ENCODE peak calls at places on chromosomes 4 and X, in seven cellular contexts. U is H9, Z is IMR-90, D is H1, I is mesenchymal stem cell, R is mesendoderm, T is trophoblast cell. B is an unnamed sample. For H3K4me1, the result is how much of the 10 kb centered on the place peaks cover.

GRCh38 chr4:85030156-85030555 is 63.7 kb upstream of the WDFY3 start:
- DNase-seq in U (no peak), Z (no peak), D (no peak), I (no peak), R (no peak), T (no peak), B (no peak)

GRCh38 chr4:57148831-57149230 is 38.6 kb upstream of the IGFBP7 start:
- DNase-seq in U (no peak), Z (peak), D (no peak), I (peak), R (no peak), T (no peak), B (no peak)

GRCh38 chrX:132532955-132533354 is 44.1 kb upstream of the MBNL3 start:
- DNase-seq in U (no peak), Z (peak), D (no peak), I (peak), R (no peak), T (no peak), B (no peak)

GRCh38 chr4:7778524-7779193 is 161.0 kb downstream of the AFAP1 start:
- DNase-seq in U (no peak), Z (peak), D (no peak), I (peak), R (no peak), T (no peak), B (no peak)

GRCh38 chr4:7398104-7398423 is 36.7 kb downstream of the PSAPL1 start:
- DNase-seq in U (no peak), Z (peak), D (no peak), I (peak), R (no peak), T (no peak), B (no peak)

GRCh38 chr4:88353324-88353723 is 25.3 kb upstream of the HERC6 start:
- DNase-seq in U (no peak), Z (no peak), D (no peak), I (no peak), R (peak), T (no peak), B (no peak)

GRCh38 chr4:183118141-183118540 is 19.1 kb downstream of the WWC2 start:
- DNase-seq in U (no peak), Z (no peak), D (no peak), I (no peak), R (no peak), T (no peak), B (no peak)

GRCh38 chrX:72408885-72409284 is 103.2 kb upstream of the CITED1 start:
- DNase-seq in U (no peak), Z (no peak), D (no peak), I (no peak), R (no peak), T (no peak), B (no peak)

GRCh38 chr4:22962186-22962786 is 269.5 kb downstream of the GBA3 start:
- DNase-seq in U (no peak), Z (peak), D (no peak), I (peak), R (peak), T (no peak), B (no peak)

GRCh38 chr4:89538886-89539285 is 231.3 kb upstream of the GPRIN3 start:
- DNase-seq in U (no peak), Z (peak), D (no peak), I (peak), R (no peak), T (no peak), B (no peak)

GRCh38 chr4:184960505-184960971 is 57.8 kb upstream of the HELT start:
- DNase-seq in U (peak), Z (no peak), D (no peak), I (no peak), R (no peak), T (no peak), B (no peak)

GRCh38 chrX:56764153-56764974 is 35.3 kb downstream of the NBDY start:
- DNase-seq in U (peak), Z (peak), D (no peak), I (peak), R (peak), T (peak), B (peak)

GRCh38 chr4:6695660-6696581 is 2.2 kb downstream of the S100P start:
- DNase-seq in U (no peak), Z (peak), D (no peak), I (peak), R (no peak), T (peak), B (no peak)

GRCh38 chr4:47122592-47123291 is 91.4 kb downstream of the GABRB1 start:
- DNase-seq in U (peak), Z (peak), D (peak), I (peak), R (peak), T (peak), B (peak)

GRCh38 chr4:99324978-99325377 is 3.8 kb upstream of the ADH1B start:
- DNase-seq in U (no peak), Z (peak), D (no peak), I (peak), R (no peak), T (no peak), B (no peak)

GRCh38 chrX:113391875-113392274 is 551.2 kb upstream of the AMOT start:
- DNase-seq in U (no peak), Z (no peak), D (no peak), I (no peak), R (no peak), T (no peak), B (no peak)

GRCh38 chrX:130174051-130174704 is 2.4 kb downstream of the RAB33A start:
- DNase-seq in U (no peak), Z (peak), D (no peak), I (peak), R (no peak), T (peak), B (no peak)

GRCh38 chr4:52661966-52662705 is 3.0 kb upstream of the USP46 start:
- DNase-seq in U (no peak), Z (no peak), D (no peak), I (peak), R (no peak), T (no peak), B (no peak)

GRCh38 chrX:10327651-10328050 is 170.9 kb downstream of the CLCN4 start:
- DNase-seq in U (peak), Z (peak), D (peak), I (peak), R (peak), T (no peak), B (peak)

GRCh38 chrX:48617542-48618340 is 20.4 kb downstream of the WDR13 start:
- DNase-seq in U (no peak), Z (no peak), D (no peak), I (no peak), R (peak), T (no peak), B (no peak)

GRCh38 chr4:5750052-5750950 is 39.3 kb downstream of the EVC start:
- DNase-seq in U (no peak), Z (peak), D (no peak), I (peak), R (no peak), T (no peak), B (no peak)

GRCh38 chr4:20249333-20249732 is 2.4 kb upstream of the SLIT2 start:
- DNase-seq in U (no peak), Z (peak), D (no peak), I (peak), R (peak), T (no peak), B (no peak)

GRCh38 chr4:169621754-169622481 is 1.5 kb downstream of the CLCN3 start:
- DNase-seq in U (no peak), Z (peak), D (no peak), I (peak), R (no peak), T (no peak), B (no peak)

GRCh38 chr4:80197132-80197573 is at the start of gene PRDM8:
- DNase-seq in U (no peak), Z (peak), D (no peak), I (peak), R (peak), T (no peak), B (no peak)

GRCh38 chr4:71065991-71066390 is 72.5 kb downstream of the DCK start:
- DNase-seq in U (no peak), Z (no peak), D (no peak), I (no peak), R (no peak), T (no peak), B (no peak)

GRCh38 chr4:30667919-30668318 is 52.2 kb upstream of the PCDH7 start:
- DNase-seq in U (no peak), Z (no peak), D (no peak), I (no peak), R (no peak), T (no peak), B (no peak)
- H3K4me1 ChIP-seq in U (under half), Z (under half), D (under half), I (under half), R (under half), T (under half), B (under half)

GRCh38 chrX:350148-350533 is 31.5 kb upstream of the GTPBP6 start:
- DNase-seq in U (no peak), Z (no peak), D (no peak), I (no peak), R (no peak), T (no peak), B (no peak)

GRCh38 chrX:351736-352135 is 33.1 kb upstream of the GTPBP6 start:
- DNase-seq in U (no peak), Z (no peak), D (no peak), I (no peak), R (no peak), T (no peak), B (no peak)

GRCh38 chrX:352181-352580 is 33.6 kb upstream of the GTPBP6 start:
- DNase-seq in U (no peak), Z (no peak), D (no peak), I (no peak), R (no peak), T (no peak), B (no peak)

GRCh38 chrX:349702-350101 is 31.1 kb upstream of the GTPBP6 start:
- DNase-seq in U (no peak), Z (no peak), D (no peak), I (no peak), R (no peak), T (no peak), B (no peak)

DNA sequence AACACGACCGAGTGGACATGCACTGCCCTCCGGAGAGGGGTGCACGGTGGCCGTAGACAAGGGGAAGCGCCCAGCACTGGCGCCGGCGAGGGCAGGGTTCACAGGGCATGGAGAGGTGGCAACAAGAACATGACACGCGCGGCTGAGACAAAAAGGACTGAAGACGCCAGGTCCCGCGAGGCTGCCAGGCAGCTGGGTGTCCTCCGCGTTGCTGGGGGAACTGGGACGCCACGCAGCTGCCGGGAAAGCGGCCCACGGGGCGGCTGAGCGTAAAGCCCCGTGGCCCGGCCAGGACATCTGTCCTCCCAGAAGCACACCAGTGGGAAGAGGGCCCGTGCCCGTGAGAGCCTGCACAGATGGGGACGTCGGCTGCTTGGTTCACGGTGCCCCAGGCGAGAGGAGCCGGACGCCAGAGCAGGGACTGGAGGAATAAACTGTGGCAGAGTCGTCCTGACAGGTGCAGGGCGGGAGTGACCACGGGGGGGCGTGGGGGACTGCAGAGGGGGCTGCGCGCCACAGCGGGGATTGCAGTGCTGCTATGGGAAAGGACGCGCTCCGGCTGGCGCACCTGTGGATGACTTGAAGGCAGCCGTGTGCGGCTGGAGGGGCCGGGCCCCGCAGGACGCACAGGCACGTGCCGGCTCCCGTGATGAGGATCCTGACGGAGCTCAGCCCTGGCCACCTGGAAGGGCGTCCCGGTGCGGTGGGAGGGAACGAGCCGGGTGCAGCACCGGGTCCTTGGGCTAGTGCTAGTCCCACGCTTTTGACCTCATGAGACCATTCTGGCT is 32.1 kb upstream of the GTPBP6 start:
- DNase-seq in U (no peak), Z (no peak), D (no peak), I (no peak), R (no peak), T (no peak), B (no peak)
- H3K23ac ChIP-seq in U (no peak), Z (no peak), D (no peak), I (no peak), R (no peak), T (no peak), B (peak)

GRCh38 chrX:19772306-19772705 is 115.1 kb downstream of the SH3KBP1 start:
- DNase-seq in U (no peak), Z (peak), D (no peak), I (peak), R (no peak), T (no peak), B (no peak)
- H3K4me1 ChIP-seq in U (under half), Z (under half), D (under half), I (under half), R (under half), T (under half), B (under half)

GRCh38 chr4:133058701-133059100 is 90.4 kb upstream of the PCDH10 start:
- DNase-seq in U (peak), Z (no peak), D (no peak), I (no peak), R (peak), T (no peak), B (peak)

GRCh38 chr4:133068083-133068482 is 81.0 kb upstream of the PCDH10 start:
- DNase-seq in U (no peak), Z (no peak), D (no peak), I (no peak), R (no peak), T (no peak), B (no peak)

GRCh38 chr4:133059117-133059516 is 90.0 kb upstream of the PCDH10 start:
- DNase-seq in U (no peak), Z (no peak), D (no peak), I (no peak), R (peak), T (no peak), B (no peak)

GRCh38 chr4:133062851-133063250 is 86.2 kb upstream of the PCDH10 start:
- DNase-seq in U (no peak), Z (no peak), D (no peak), I (no peak), R (no peak), T (no peak), B (no peak)
- H3K23ac ChIP-seq in U (no peak), Z (no peak), D (no peak), I (no peak), R (no peak), T (no peak), B (no peak)

DNA sequence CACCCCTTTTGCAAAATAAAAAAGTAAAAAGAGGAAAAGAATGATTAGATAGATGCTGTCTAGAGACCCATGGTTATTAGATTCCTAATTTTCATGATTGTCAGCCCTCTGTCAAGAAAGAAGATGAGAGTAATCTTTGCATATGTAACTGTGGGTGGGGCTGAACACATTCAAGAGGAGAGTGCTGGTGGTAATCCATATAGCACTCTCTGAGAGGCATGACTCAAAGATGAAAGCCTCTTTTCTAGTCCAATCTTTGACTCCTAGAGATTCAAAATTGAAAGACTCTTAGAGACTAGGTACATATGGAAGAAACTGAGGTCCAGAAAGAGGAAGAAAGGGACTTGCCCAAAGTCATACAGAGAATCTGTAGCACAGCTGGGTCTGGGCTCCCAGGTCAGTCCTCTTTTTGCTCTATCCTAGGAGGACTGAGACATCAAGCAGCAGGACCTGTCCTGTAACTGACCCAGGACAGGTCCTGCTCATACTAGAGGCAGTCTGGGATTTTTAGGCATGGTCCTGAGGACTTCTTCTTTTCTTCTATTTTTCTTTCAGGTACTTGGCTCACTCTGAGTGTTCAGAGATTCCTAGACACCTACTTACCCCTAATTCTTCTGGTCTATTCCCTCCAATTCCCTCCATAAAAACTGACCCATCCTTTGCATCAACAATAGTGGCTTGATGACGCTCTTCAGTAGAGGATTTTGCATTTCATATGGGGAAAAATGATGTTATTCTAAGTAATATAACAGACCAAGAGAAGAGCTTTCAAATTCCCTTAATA is 23.8 kb downstream of the VSIG4 start:
- DNase-seq in U (no peak), Z (no peak), D (no peak), I (no peak), R (no peak), T (no peak), B (no peak)
- H3K4me1 ChIP-seq in U (under half), Z (under half), D (under half), I (under half), R (under half), T (under half), B (under half)

GRCh38 chr4:113083346-113083745 is 33.9 kb downstream of the ANK2 start:
- DNase-seq in U (no peak), Z (no peak), D (no peak), I (no peak), R (peak), T (no peak), B (no peak)

GRCh38 chr4:113080624-113081023 is 31.2 kb downstream of the ANK2 start:
- DNase-seq in U (no peak), Z (no peak), D (no peak), I (no peak), R (no peak), T (no peak), B (no peak)

GRCh38 chr4:113077611-113078010 is 28.2 kb downstream of the ANK2 start:
- DNase-seq in U (no peak), Z (no peak), D (no peak), I (no peak), R (no peak), T (no peak), B (peak)

DNA sequence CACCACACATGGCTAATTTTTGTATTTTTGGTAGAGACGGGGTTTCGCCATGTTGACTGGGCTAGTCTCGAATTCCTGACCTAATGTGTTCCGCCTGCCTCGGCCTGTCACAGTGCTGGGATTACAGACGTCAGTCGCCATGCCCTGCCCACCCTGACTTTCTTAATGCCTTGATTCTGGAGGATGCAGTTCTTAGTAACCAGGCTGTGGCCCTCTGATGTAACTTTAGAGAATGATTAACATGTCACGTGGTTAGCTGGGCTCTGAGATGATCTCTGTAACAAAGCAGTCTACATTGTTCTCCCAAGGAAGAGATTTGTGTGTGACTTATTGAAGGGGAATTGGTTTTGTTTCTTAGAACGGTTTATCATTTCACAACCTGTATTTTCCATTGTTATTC is 30.6 kb downstream of the ANK2 start:
- DNase-seq in U (no peak), Z (peak), D (no peak), I (peak), R (peak), T (no peak), B (no peak)
- H3K23ac ChIP-seq in U (no peak), Z (no peak), D (no peak), I (no peak), R (no peak), T (no peak), B (no peak)

GRCh38 chr4:104905546-104905945 is 241.1 kb upstream of the TET2 start:
- DNase-seq in U (no peak), Z (no peak), D (no peak), I (no peak), R (no peak), T (no peak), B (no peak)

GRCh38 chr4:104907074-104907649 is 239.5 kb upstream of the TET2 start:
- DNase-seq in U (no peak), Z (no peak), D (no peak), I (no peak), R (peak), T (no peak), B (no peak)

GRCh38 chr4:104907991-104908390 is 238.7 kb upstream of the TET2 start:
- DNase-seq in U (no peak), Z (no peak), D (no peak), I (no peak), R (no peak), T (no peak), B (no peak)

GRCh38 chr4:104909376-104909775 is 237.3 kb upstream of the TET2 start:
- DNase-seq in U (no peak), Z (no peak), D (no peak), I (no peak), R (no peak), T (no peak), B (no peak)

DNA sequence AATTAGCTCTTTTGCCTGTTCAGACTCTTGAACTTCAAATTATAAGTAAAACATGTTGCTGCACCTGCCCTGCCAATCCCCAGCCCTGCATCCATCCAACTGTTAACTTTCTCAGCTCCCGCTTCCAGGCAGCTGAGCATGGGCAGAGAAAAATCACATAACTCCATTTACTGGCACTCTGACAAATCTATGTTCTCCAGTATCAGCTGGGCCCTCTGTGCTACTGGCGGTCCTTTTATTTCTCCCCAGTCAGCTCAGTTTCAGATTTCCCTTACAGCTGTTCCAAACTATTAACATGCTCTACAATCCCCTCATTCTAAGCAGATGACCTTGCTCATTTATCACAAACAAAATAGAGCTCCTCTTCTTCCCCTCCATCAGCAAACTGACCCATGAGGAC is 240.4 kb upstream of the TET2 start:
- DNase-seq in U (no peak), Z (no peak), D (no peak), I (no peak), R (no peak), T (no peak), B (no peak)
- H3K4me1 ChIP-seq in U (under half), Z (under half), D (under half), I (under half), R (under half), T (under half), B (under half)

GRCh38 chr4:172073590-172073989 is 260.4 kb downstream of the GALNTL6 start:
- DNase-seq in U (no peak), Z (no peak), D (no peak), I (no peak), R (peak), T (no peak), B (no peak)
- H3K23ac ChIP-seq in U (no peak), Z (no peak), D (no peak), I (no peak), R (no peak), T (no peak), B (no peak)

GRCh38 chr4:77802406-77802805 is 16.8 kb downstream of the CNOT6L start:
- DNase-seq in U (no peak), Z (no peak), D (no peak), I (no peak), R (no peak), T (no peak), B (no peak)

GRCh38 chr4:77800483-77801259 is 18.5 kb downstream of the CNOT6L start:
- DNase-seq in U (no peak), Z (peak), D (no peak), I (no peak), R (no peak), T (no peak), B (no peak)

GRCh38 chr4:77801260-77801608 is 17.9 kb downstream of the CNOT6L start:
- DNase-seq in U (no peak), Z (no peak), D (no peak), I (no peak), R (no peak), T (no peak), B (no peak)

GRCh38 chr4:77798385-77798784 is 20.8 kb downstream of the CNOT6L start:
- DNase-seq in U (no peak), Z (no peak), D (no peak), I (no peak), R (no peak), T (no peak), B (no peak)

GRCh38 chr4:77800077-77800476 is 19.1 kb downstream of the CNOT6L start:
- DNase-seq in U (no peak), Z (no peak), D (no peak), I (no peak), R (no peak), T (no peak), B (no peak)
- H3K4me1 ChIP-seq in U (under half), Z (under half), D (under half), I (under half), R (under half), T (under half), B (under half)